ENCODE peak calls at places on chromosomes 7 and 10, in seven cellular contexts. One of them, this sample, is unnamed.

GRCh38 chr7:157016352-157017041 is 6.0 kb upstream of the MNX1 start:
- DNase-seq in endothelial cell of umbilical vein: no peak
- DNase-seq in sigmoid colon: no peak
- DNase-seq in Peyer's patch: peak
- DNase-seq in vagina: no peak
- DNase-seq in spleen: no peak
- DNase-seq in esophagus squamous epithelium: no peak
- DNase-seq in this sample: no peak

GRCh38 chr10:3217301-3217700 is 44.7 kb upstream of the PITRM1 start:
- DNase-seq in endothelial cell of umbilical vein: no peak
- DNase-seq in sigmoid colon: no peak
- DNase-seq in Peyer's patch: no peak
- DNase-seq in vagina: no peak
- DNase-seq in spleen: no peak
- DNase-seq in esophagus squamous epithelium: no peak
- DNase-seq in this sample: no peak

GRCh38 chr7:44116087-44116788 is 7.1 kb downstream of the POLD2 start:
- DNase-seq in endothelial cell of umbilical vein: no peak
- DNase-seq in sigmoid colon: no peak
- DNase-seq in Peyer's patch: no peak
- DNase-seq in vagina: no peak
- DNase-seq in spleen: no peak
- DNase-seq in esophagus squamous epithelium: no peak
- DNase-seq in this sample: no peak

GRCh38 chr10:50395279-50395678 is 144.0 kb upstream of the ASAH2 start:
- DNase-seq in endothelial cell of umbilical vein: no peak
- DNase-seq in sigmoid colon: no peak
- DNase-seq in Peyer's patch: no peak
- DNase-seq in vagina: no peak
- DNase-seq in spleen: no peak
- DNase-seq in esophagus squamous epithelium: no peak
- DNase-seq in this sample: peak

GRCh38 chr7:154375956-154376355 is 323.8 kb downstream of the DPP6 start:
- DNase-seq in endothelial cell of umbilical vein: no peak
- DNase-seq in sigmoid colon: no peak
- DNase-seq in Peyer's patch: no peak
- DNase-seq in vagina: no peak
- DNase-seq in spleen: no peak
- DNase-seq in esophagus squamous epithelium: no peak
- DNase-seq in this sample: no peak

GRCh38 chr7:12291870-12292269 is 80.8 kb downstream of the TMEM106B start:
- DNase-seq in endothelial cell of umbilical vein: peak
- DNase-seq in sigmoid colon: no peak
- DNase-seq in Peyer's patch: no peak
- DNase-seq in vagina: no peak
- DNase-seq in spleen: no peak
- DNase-seq in esophagus squamous epithelium: no peak
- DNase-seq in this sample: no peak

GRCh38 chr10:36344240-36344639 is 702.1 kb upstream of the FZD8 start:
- DNase-seq in endothelial cell of umbilical vein: no peak
- DNase-seq in sigmoid colon: no peak
- DNase-seq in Peyer's patch: no peak
- DNase-seq in vagina: no peak
- DNase-seq in spleen: no peak
- DNase-seq in esophagus squamous epithelium: no peak
- DNase-seq in this sample: no peak

GRCh38 chr10:133278577-133279265 is 2.1 kb upstream of the ADAM8 start:
- DNase-seq in endothelial cell of umbilical vein: no peak
- DNase-seq in sigmoid colon: no peak
- DNase-seq in Peyer's patch: peak
- DNase-seq in vagina: no peak
- DNase-seq in spleen: peak
- DNase-seq in esophagus squamous epithelium: peak
- DNase-seq in this sample: no peak

GRCh38 chr10:22086730-22087364 is 83.3 kb upstream of the DNAJC1 start:
- DNase-seq in endothelial cell of umbilical vein: no peak
- DNase-seq in sigmoid colon: peak
- DNase-seq in Peyer's patch: peak
- DNase-seq in vagina: no peak
- DNase-seq in spleen: no peak
- DNase-seq in esophagus squamous epithelium: no peak
- DNase-seq in this sample: peak

GRCh38 chr7:157077986-157078644 is 60.6 kb upstream of the UBE3C start:
- DNase-seq in endothelial cell of umbilical vein: no peak
- DNase-seq in sigmoid colon: no peak
- DNase-seq in Peyer's patch: peak
- DNase-seq in vagina: no peak
- DNase-seq in spleen: peak
- DNase-seq in esophagus squamous epithelium: no peak
- DNase-seq in this sample: no peak

GRCh38 chr7:33379891-33380525 is 250.6 kb downstream of the BBS9 start:
- DNase-seq in endothelial cell of umbilical vein: no peak
- DNase-seq in sigmoid colon: no peak
- DNase-seq in Peyer's patch: no peak
- DNase-seq in vagina: no peak
- DNase-seq in spleen: no peak
- DNase-seq in esophagus squamous epithelium: no peak
- DNase-seq in this sample: no peak

GRCh38 chr10:11684717-11685645 is 57.2 kb upstream of the ECHDC3 start:
- DNase-seq in endothelial cell of umbilical vein: peak
- DNase-seq in sigmoid colon: peak
- DNase-seq in Peyer's patch: peak
- DNase-seq in vagina: no peak
- DNase-seq in spleen: peak
- DNase-seq in esophagus squamous epithelium: peak
- DNase-seq in this sample: peak

GRCh38 chr7:21914671-21915070 is 31.0 kb downstream of the CDCA7L start:
- DNase-seq in endothelial cell of umbilical vein: no peak
- DNase-seq in sigmoid colon: no peak
- DNase-seq in Peyer's patch: no peak
- DNase-seq in vagina: no peak
- DNase-seq in spleen: no peak
- DNase-seq in esophagus squamous epithelium: no peak
- DNase-seq in this sample: no peak

GRCh38 chr7:24192053-24192452 is 91.9 kb upstream of the NPY start:
- DNase-seq in endothelial cell of umbilical vein: no peak
- DNase-seq in sigmoid colon: no peak
- DNase-seq in Peyer's patch: no peak
- DNase-seq in vagina: no peak
- DNase-seq in spleen: no peak
- DNase-seq in esophagus squamous epithelium: no peak
- DNase-seq in this sample: no peak

GRCh38 chr7:30656611-30657010 is 25.6 kb downstream of the CRHR2 start:
- DNase-seq in endothelial cell of umbilical vein: no peak
- DNase-seq in sigmoid colon: peak
- DNase-seq in Peyer's patch: no peak
- DNase-seq in vagina: no peak
- DNase-seq in spleen: peak
- DNase-seq in esophagus squamous epithelium: no peak
- DNase-seq in this sample: no peak

GRCh38 chr10:105950410-105950809 is 1214.1 kb downstream of the SORCS1 start:
- DNase-seq in endothelial cell of umbilical vein: no peak
- DNase-seq in sigmoid colon: peak
- DNase-seq in Peyer's patch: peak
- DNase-seq in vagina: no peak
- DNase-seq in spleen: no peak
- DNase-seq in esophagus squamous epithelium: no peak
- DNase-seq in this sample: peak

GRCh38 chr7:67375427-67375826 is 378.8 kb downstream of the TYW1 start:
- DNase-seq in endothelial cell of umbilical vein: no peak
- DNase-seq in sigmoid colon: no peak
- DNase-seq in Peyer's patch: no peak
- DNase-seq in vagina: no peak
- DNase-seq in spleen: no peak
- DNase-seq in esophagus squamous epithelium: no peak
- DNase-seq in this sample: no peak

GRCh38 chr7:128100225-128100948 is 69.2 kb upstream of the LRRC4 start:
- DNase-seq in endothelial cell of umbilical vein: no peak
- DNase-seq in sigmoid colon: no peak
- DNase-seq in Peyer's patch: no peak
- DNase-seq in vagina: no peak
- DNase-seq in spleen: no peak
- DNase-seq in esophagus squamous epithelium: no peak
- DNase-seq in this sample: no peak

GRCh38 chr10:13420532-13421307 is 72.6 kb upstream of the SEPHS1 start:
- DNase-seq in endothelial cell of umbilical vein: no peak
- DNase-seq in sigmoid colon: no peak
- DNase-seq in Peyer's patch: no peak
- DNase-seq in vagina: no peak
- DNase-seq in spleen: no peak
- DNase-seq in esophagus squamous epithelium: no peak
- DNase-seq in this sample: peak

GRCh38 chr7:149837620-149838223 is 453 bp upstream of the ZNF862 start:
- DNase-seq in endothelial cell of umbilical vein: no peak
- DNase-seq in sigmoid colon: peak
- DNase-seq in Peyer's patch: no peak
- DNase-seq in vagina: no peak
- DNase-seq in spleen: no peak
- DNase-seq in esophagus squamous epithelium: no peak
- DNase-seq in this sample: no peak
- H3K4me3 ChIP-seq in endothelial cell of umbilical vein: no peak
- H3K4me3 ChIP-seq in sigmoid colon: no peak
- H3K4me3 ChIP-seq in Peyer's patch: no peak
- H3K4me3 ChIP-seq in vagina: peak
- H3K4me3 ChIP-seq in spleen: peak
- H3K4me3 ChIP-seq in esophagus squamous epithelium: peak
- H3K4me3 ChIP-seq in this sample: no peak

DNA sequence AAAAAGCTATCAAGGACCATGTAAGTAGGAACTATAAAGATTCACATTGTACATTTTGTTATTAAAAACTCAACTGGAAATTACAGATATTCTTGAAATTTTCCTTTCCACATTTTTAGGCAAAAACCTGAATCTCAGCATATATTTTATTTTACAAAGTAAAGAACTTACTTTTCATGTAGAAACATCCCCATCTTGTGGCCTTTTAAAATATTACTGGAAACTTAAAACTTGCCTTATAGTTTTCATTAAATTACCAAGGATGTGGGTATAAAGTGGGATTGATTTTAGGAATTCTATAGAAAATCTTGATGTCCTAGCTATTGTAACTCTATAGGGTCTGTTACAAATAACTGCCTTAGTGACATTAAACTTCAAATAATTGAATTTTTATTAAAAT is 10.6 kb downstream of the DBF4 start:
- DNase-seq in endothelial cell of umbilical vein: peak
- DNase-seq in sigmoid colon: no peak
- DNase-seq in Peyer's patch: no peak
- DNase-seq in vagina: no peak
- DNase-seq in spleen: no peak
- DNase-seq in esophagus squamous epithelium: no peak
- DNase-seq in this sample: no peak
- TF ChIP-seq CTCF in endothelial cell of umbilical vein: peak
- TF ChIP-seq CTCF in sigmoid colon: no peak
- TF ChIP-seq CTCF in Peyer's patch: peak
- TF ChIP-seq CTCF in vagina: peak
- TF ChIP-seq CTCF in spleen: peak
- TF ChIP-seq CTCF in esophagus squamous epithelium: peak
- TF ChIP-seq CTCF in this sample: no peak

GRCh38 chr10:89233033-89233432 is 18.5 kb downstream of the LIPA start:
- DNase-seq in endothelial cell of umbilical vein: no peak
- DNase-seq in sigmoid colon: no peak
- DNase-seq in Peyer's patch: no peak
- DNase-seq in vagina: no peak
- DNase-seq in spleen: no peak
- DNase-seq in esophagus squamous epithelium: no peak
- DNase-seq in this sample: no peak

GRCh38 chr10:89228962-89229361 is 21.8 kb upstream of the CH25H start:
- DNase-seq in endothelial cell of umbilical vein: no peak
- DNase-seq in sigmoid colon: no peak
- DNase-seq in Peyer's patch: no peak
- DNase-seq in vagina: no peak
- DNase-seq in spleen: no peak
- DNase-seq in esophagus squamous epithelium: no peak
- DNase-seq in this sample: no peak

GRCh38 chr10:89224697-89225443 is 17.8 kb upstream of the CH25H start:
- DNase-seq in endothelial cell of umbilical vein: peak
- DNase-seq in sigmoid colon: no peak
- DNase-seq in Peyer's patch: no peak
- DNase-seq in vagina: no peak
- DNase-seq in spleen: no peak
- DNase-seq in esophagus squamous epithelium: no peak
- DNase-seq in this sample: no peak

DNA sequence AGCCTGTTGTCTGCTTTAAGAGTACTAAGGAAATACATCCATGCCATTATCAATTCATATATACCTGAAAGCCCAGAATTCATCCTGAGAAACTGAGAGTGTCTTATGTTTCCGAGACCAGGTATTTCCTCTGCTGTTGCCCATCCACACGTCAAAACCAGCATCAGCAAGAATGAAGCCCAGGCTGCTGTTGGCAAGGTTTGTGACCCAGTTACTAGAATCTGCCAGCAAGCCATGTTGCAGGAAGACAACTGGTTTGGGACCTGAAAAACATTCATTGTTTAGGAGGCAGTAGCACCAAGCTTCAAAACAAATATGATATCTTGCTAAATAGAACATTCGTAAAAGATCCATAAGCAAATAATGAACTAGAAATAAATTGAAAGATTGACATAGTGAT is 21.0 kb upstream of the CH25H start:
- DNase-seq in endothelial cell of umbilical vein: no peak
- DNase-seq in sigmoid colon: no peak
- DNase-seq in Peyer's patch: no peak
- DNase-seq in vagina: no peak
- DNase-seq in spleen: no peak
- DNase-seq in esophagus squamous epithelium: no peak
- DNase-seq in this sample: no peak
- TF ChIP-seq POLR2A in endothelial cell of umbilical vein: no peak
- TF ChIP-seq POLR2A in sigmoid colon: no peak
- TF ChIP-seq POLR2A in Peyer's patch: no peak
- TF ChIP-seq POLR2A in vagina: no peak
- TF ChIP-seq POLR2A in spleen: no peak
- TF ChIP-seq POLR2A in esophagus squamous epithelium: no peak
- TF ChIP-seq POLR2A in this sample: no peak

DNA sequence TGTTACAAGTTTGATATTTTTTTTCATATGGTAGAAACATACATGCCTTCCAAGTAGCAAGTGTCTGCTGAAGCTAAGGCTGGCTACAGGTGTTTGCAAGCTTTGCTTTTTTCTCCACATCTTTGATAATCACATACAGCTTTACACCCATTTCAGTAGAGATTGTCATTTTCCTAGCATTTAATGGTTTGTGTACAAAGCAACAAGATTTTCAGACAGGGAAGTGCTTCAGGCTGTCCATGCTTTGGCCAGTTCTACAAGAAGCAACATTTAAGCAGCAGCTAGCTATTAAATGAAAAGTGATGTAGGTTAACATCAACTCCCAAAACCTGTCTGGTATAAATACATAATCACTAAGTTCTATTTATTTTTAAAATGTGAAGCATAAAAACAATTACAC is 2.3 kb downstream of the HDAC9 start:
- DNase-seq in endothelial cell of umbilical vein: no peak
- DNase-seq in sigmoid colon: no peak
- DNase-seq in Peyer's patch: no peak
- DNase-seq in vagina: no peak
- DNase-seq in spleen: no peak
- DNase-seq in esophagus squamous epithelium: no peak
- DNase-seq in this sample: no peak
- H3K4me3 ChIP-seq in endothelial cell of umbilical vein: no peak
- H3K4me3 ChIP-seq in sigmoid colon: no peak
- H3K4me3 ChIP-seq in Peyer's patch: no peak
- H3K4me3 ChIP-seq in vagina: no peak
- H3K4me3 ChIP-seq in spleen: peak
- H3K4me3 ChIP-seq in esophagus squamous epithelium: no peak
- H3K4me3 ChIP-seq in this sample: no peak

This sample was measured in lower leg skin.